ENCODE peak calls at places on chromosomes 6 and 20, in seven cellular contexts. One of them, this sample, is unnamed.
A peak's percentile ranks its signal among the peaks of the same experiment; 100 is the strongest.

GRCh38 chr6:29602564-29603361 is 17.8 kb downstream of the OR2H2 start:
- DNase-seq in breast epithelium: no peak
- DNase-seq in esophagus muscularis mucosa: no peak
- DNase-seq in H1: no peak
- DNase-seq in transverse colon: no peak
- DNase-seq in stomach: no peak
- DNase-seq in sigmoid colon: no peak
- DNase-seq in this sample: no peak

GRCh38 chr6:16721977-16722376 is 39.3 kb downstream of the ATXN1 start:
- DNase-seq in sigmoid colon: no peak
- DNase-seq in transverse colon: no peak
- DNase-seq in breast epithelium: no peak
- DNase-seq in esophagus muscularis mucosa: no peak
- DNase-seq in H1: no peak
- DNase-seq in stomach: no peak
- DNase-seq in this sample: no peak

GRCh38 chr6:119844385-119844784 is 494.8 kb upstream of the MAN1A1 start:
- DNase-seq in stomach: no peak
- DNase-seq in esophagus muscularis mucosa: no peak
- DNase-seq in breast epithelium: no peak
- DNase-seq in sigmoid colon: no peak
- DNase-seq in transverse colon: no peak
- DNase-seq in H1: no peak
- DNase-seq in this sample: no peak

GRCh38 chr6:22888147-22888831 is 318.9 kb downstream of the HDGFL1 start:
- DNase-seq in transverse colon: no peak
- DNase-seq in breast epithelium: no peak
- DNase-seq in stomach: no peak
- DNase-seq in esophagus muscularis mucosa: no peak
- DNase-seq in H1: no peak
- DNase-seq in sigmoid colon: no peak
- DNase-seq in this sample: no peak

GRCh38 chr6:140663094-140663493 is 1288.6 kb upstream of the CITED2 start:
- DNase-seq in breast epithelium: no peak
- DNase-seq in stomach: no peak
- DNase-seq in H1: no peak
- DNase-seq in esophagus muscularis mucosa: no peak
- DNase-seq in transverse colon: no peak
- DNase-seq in sigmoid colon: no peak
- DNase-seq in this sample: no peak

GRCh38 chr6:28597217-28597835 is 71.6 kb downstream of the GPX5 start:
- DNase-seq in sigmoid colon: no peak
- DNase-seq in H1: no peak
- DNase-seq in breast epithelium: no peak
- DNase-seq in esophagus muscularis mucosa: no peak
- DNase-seq in stomach: no peak
- DNase-seq in transverse colon: no peak
- DNase-seq in this sample: no peak

GRCh38 chr20:32592022-32592421 is 6.9 kb upstream of the NOL4L start:
- DNase-seq in transverse colon: no peak
- DNase-seq in esophagus muscularis mucosa: no peak
- DNase-seq in breast epithelium: no peak
- DNase-seq in H1: no peak
- DNase-seq in sigmoid colon: no peak
- DNase-seq in stomach: no peak
- DNase-seq in this sample: no peak

GRCh38 chr6:165574770-165575549 is 88.1 kb downstream of the PDE10A start:
- DNase-seq in sigmoid colon: no peak
- DNase-seq in transverse colon: no peak
- DNase-seq in esophagus muscularis mucosa: no peak
- DNase-seq in H1: no peak
- DNase-seq in stomach: no peak
- DNase-seq in breast epithelium: no peak
- DNase-seq in this sample: no peak

GRCh38 chr20:33054381-33054780 is 678 bp downstream of the BPIFB3 start:
- DNase-seq in sigmoid colon: no peak
- DNase-seq in stomach: no peak
- DNase-seq in esophagus muscularis mucosa: no peak
- DNase-seq in breast epithelium: no peak
- DNase-seq in H1: no peak
- DNase-seq in transverse colon: no peak
- DNase-seq in this sample: no peak

GRCh38 chr6:10891960-10892359 is 5.1 kb downstream of the SYCP2L start:
- DNase-seq in H1: no peak
- DNase-seq in stomach: no peak
- DNase-seq in esophagus muscularis mucosa: peak; percentile 39
- DNase-seq in transverse colon: no peak
- DNase-seq in breast epithelium: no peak
- DNase-seq in sigmoid colon: no peak
- DNase-seq in this sample: no peak

GRCh38 chr20:5002077-5002413 is 735 bp upstream of the SLC23A2 start:
- DNase-seq in stomach: no peak
- DNase-seq in esophagus muscularis mucosa: no peak
- DNase-seq in sigmoid colon: no peak
- DNase-seq in H1: no peak
- DNase-seq in transverse colon: no peak
- DNase-seq in breast epithelium: no peak
- DNase-seq in this sample: no peak

GRCh38 chr20:10924628-10925266 is 250.9 kb upstream of the JAG1 start:
- DNase-seq in esophagus muscularis mucosa: no peak
- DNase-seq in breast epithelium: no peak
- DNase-seq in sigmoid colon: no peak
- DNase-seq in transverse colon: no peak
- DNase-seq in H1: no peak
- DNase-seq in stomach: no peak
- DNase-seq in this sample: no peak

GRCh38 chr20:47280668-47281067 is 75.8 kb downstream of the ZMYND8 start:
- DNase-seq in H1: no peak
- DNase-seq in sigmoid colon: peak; percentile 34
- DNase-seq in stomach: no peak
- DNase-seq in breast epithelium: no peak
- DNase-seq in transverse colon: no peak
- DNase-seq in esophagus muscularis mucosa: no peak
- DNase-seq in this sample: no peak

GRCh38 chr6:56949925-56950495 is 4.9 kb upstream of the BEND6 start:
- DNase-seq in breast epithelium: no peak
- DNase-seq in stomach: no peak
- DNase-seq in sigmoid colon: no peak
- DNase-seq in esophagus muscularis mucosa: no peak
- DNase-seq in transverse colon: no peak
- DNase-seq in H1: no peak
- DNase-seq in this sample: no peak

GRCh38 chr6:92559002-92559401 is 860.4 kb downstream of the EPHA7 start:
- DNase-seq in transverse colon: no peak
- DNase-seq in esophagus muscularis mucosa: no peak
- DNase-seq in stomach: no peak
- DNase-seq in H1: no peak
- DNase-seq in breast epithelium: no peak
- DNase-seq in sigmoid colon: no peak
- DNase-seq in this sample: no peak

GRCh38 chr6:13859871-13860555 is 45.7 kb upstream of the MCUR1 start:
- DNase-seq in sigmoid colon: no peak
- DNase-seq in breast epithelium: no peak
- DNase-seq in esophagus muscularis mucosa: no peak
- DNase-seq in stomach: no peak
- DNase-seq in H1: no peak
- DNase-seq in transverse colon: no peak
- DNase-seq in this sample: no peak

GRCh38 chr6:86856937-86857563 is 80.3 kb upstream of the HTR1E start:
- DNase-seq in sigmoid colon: no peak
- DNase-seq in transverse colon: peak; percentile 11
- DNase-seq in H1: peak; percentile 3
- DNase-seq in esophagus muscularis mucosa: no peak
- DNase-seq in breast epithelium: no peak
- DNase-seq in stomach: peak; percentile 44
- DNase-seq in this sample: no peak

GRCh38 chr20:63829598-63829942 is 1.5 kb downstream of the ZBTB46 start:
- DNase-seq in transverse colon: no peak
- DNase-seq in stomach: no peak
- DNase-seq in esophagus muscularis mucosa: no peak
- DNase-seq in breast epithelium: no peak
- DNase-seq in H1: no peak
- DNase-seq in sigmoid colon: no peak
- DNase-seq in this sample: no peak

GRCh38 chr6:16766043-16766521 is 4.8 kb upstream of the ATXN1 start:
- DNase-seq in transverse colon: no peak
- DNase-seq in sigmoid colon: no peak
- DNase-seq in breast epithelium: no peak
- DNase-seq in H1: no peak
- DNase-seq in stomach: no peak
- DNase-seq in esophagus muscularis mucosa: no peak
- DNase-seq in this sample: no peak

GRCh38 chr20:10863337-10864060 is 189.7 kb upstream of the JAG1 start:
- DNase-seq in transverse colon: no peak
- DNase-seq in H1: no peak
- DNase-seq in esophagus muscularis mucosa: no peak
- DNase-seq in breast epithelium: no peak
- DNase-seq in stomach: no peak
- DNase-seq in sigmoid colon: no peak
- DNase-seq in this sample: no peak

GRCh38 chr6:73823832-73824231 is 127.8 kb downstream of the CD109 start:
- DNase-seq in sigmoid colon: no peak
- DNase-seq in esophagus muscularis mucosa: no peak
- DNase-seq in transverse colon: no peak
- DNase-seq in H1: no peak
- DNase-seq in stomach: no peak
- DNase-seq in breast epithelium: no peak
- DNase-seq in this sample: no peak

GRCh38 chr6:56349196-56349595 is 101.8 kb upstream of the COL21A1 start:
- DNase-seq in transverse colon: no peak
- DNase-seq in stomach: no peak
- DNase-seq in breast epithelium: no peak
- DNase-seq in esophagus muscularis mucosa: no peak
- DNase-seq in H1: no peak
- DNase-seq in sigmoid colon: no peak
- DNase-seq in this sample: no peak

GRCh38 chr6:117483645-117484016 is 1.2 kb downstream of the DCBLD1 start:
- DNase-seq in H1: no peak
- DNase-seq in esophagus muscularis mucosa: no peak
- DNase-seq in stomach: no peak
- DNase-seq in sigmoid colon: no peak
- DNase-seq in breast epithelium: no peak
- DNase-seq in transverse colon: peak; percentile 12
- DNase-seq in this sample: no peak

GRCh38 chr20:36147707-36148106 is 6.8 kb upstream of the EPB41L1 start:
- DNase-seq in sigmoid colon: peak; percentile 72
- DNase-seq in transverse colon: no peak
- DNase-seq in esophagus muscularis mucosa: no peak
- DNase-seq in H1: no peak
- DNase-seq in stomach: no peak
- DNase-seq in breast epithelium: no peak
- DNase-seq in this sample: no peak

DNA sequence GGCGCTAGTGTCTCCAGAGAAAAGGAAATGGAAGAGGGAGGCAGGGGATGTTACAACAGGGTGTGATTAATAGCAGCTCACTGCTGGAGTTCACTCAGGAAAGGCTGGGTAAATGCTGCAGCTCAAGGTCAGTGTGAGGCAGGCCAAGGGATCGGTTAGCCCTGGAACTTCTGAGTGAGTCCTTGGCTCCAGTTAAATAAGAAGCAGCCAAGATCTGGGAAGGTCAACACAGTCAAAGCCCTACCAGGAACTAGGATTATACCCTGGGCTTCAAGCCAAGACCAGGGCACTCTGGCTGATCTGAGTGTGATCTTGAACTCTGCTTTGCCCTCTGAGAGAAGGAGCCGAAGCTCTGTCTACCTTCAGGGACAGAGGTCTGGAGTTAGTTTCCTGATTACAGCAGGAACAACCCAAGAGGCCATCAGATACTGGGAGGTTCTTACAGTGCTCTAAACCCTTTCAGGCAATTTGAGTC is 44.3 kb downstream of the TPD52L1 start:
- DNase-seq in H1: no peak
- DNase-seq in breast epithelium: peak; percentile 64
- DNase-seq in sigmoid colon: peak; percentile 76
- DNase-seq in stomach: peak; percentile 87
- DNase-seq in transverse colon: peak; percentile 78
- DNase-seq in esophagus muscularis mucosa: no peak
- DNase-seq in this sample: no peak
- TF ChIP-seq POLR2AphosphoS5 in H1: no peak
- TF ChIP-seq POLR2AphosphoS5 in breast epithelium: peak; percentile 62
- TF ChIP-seq POLR2AphosphoS5 in sigmoid colon: peak; percentile 56
- TF ChIP-seq POLR2AphosphoS5 in stomach: peak; percentile 24
- TF ChIP-seq POLR2AphosphoS5 in transverse colon: peak; percentile 52
- TF ChIP-seq POLR2AphosphoS5 in esophagus muscularis mucosa: peak; percentile 48
- TF ChIP-seq POLR2AphosphoS5 in this sample: peak; percentile 54

GRCh38 chr20:2524435-2525272 is 11.7 kb upstream of the TMC2 start:
- DNase-seq in esophagus muscularis mucosa: peak; percentile 96
- DNase-seq in stomach: peak; percentile 89
- DNase-seq in breast epithelium: peak; percentile 93
- DNase-seq in sigmoid colon: peak; percentile 92
- DNase-seq in transverse colon: peak; percentile 91
- DNase-seq in H1: peak; percentile 49
- DNase-seq in this sample: peak; percentile 92
- TF ChIP-seq POLR2A in esophagus muscularis mucosa: peak; percentile 31
- TF ChIP-seq POLR2A in stomach: no peak
- TF ChIP-seq POLR2A in breast epithelium: peak; percentile 49
- TF ChIP-seq POLR2A in sigmoid colon: peak; percentile 39
- TF ChIP-seq POLR2A in transverse colon: peak; percentile 57
- TF ChIP-seq POLR2A in H1: no peak
- TF ChIP-seq POLR2A in this sample: peak; percentile 45

DNA sequence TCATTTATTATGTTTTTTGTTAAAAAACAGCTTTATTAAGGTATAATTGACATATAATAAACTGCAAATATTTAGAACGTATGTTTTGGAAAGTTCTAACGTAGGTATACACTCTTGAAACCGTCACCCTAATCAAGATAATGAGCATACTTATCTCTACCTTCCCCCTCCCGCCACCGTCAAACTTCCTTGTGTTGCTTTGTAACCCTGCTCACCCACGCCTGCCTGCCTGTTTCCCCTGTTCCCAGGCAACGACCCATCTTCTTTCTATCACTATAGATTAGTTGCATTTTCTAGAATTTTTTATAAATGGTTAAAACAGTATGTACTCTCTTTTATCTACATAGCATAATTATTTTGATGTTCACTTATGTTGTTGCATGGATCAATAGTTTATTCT is 33.5 kb upstream of the GCLC start:
- DNase-seq in sigmoid colon: no peak
- DNase-seq in breast epithelium: no peak
- DNase-seq in esophagus muscularis mucosa: no peak
- DNase-seq in transverse colon: no peak
- DNase-seq in H1: no peak
- DNase-seq in stomach: no peak
- DNase-seq in this sample: no peak
- H3K27ac ChIP-seq in sigmoid colon: no peak overlapping the region
- H3K27ac ChIP-seq in breast epithelium: no peak overlapping the region
- H3K27ac ChIP-seq in esophagus muscularis mucosa: no peak overlapping the region
- H3K27ac ChIP-seq in transverse colon: no peak overlapping the region
- H3K27ac ChIP-seq in H1: no peak overlapping the region
- H3K27ac ChIP-seq in stomach: no peak overlapping the region
- H3K27ac ChIP-seq in this sample: no peak overlapping the region

DNA sequence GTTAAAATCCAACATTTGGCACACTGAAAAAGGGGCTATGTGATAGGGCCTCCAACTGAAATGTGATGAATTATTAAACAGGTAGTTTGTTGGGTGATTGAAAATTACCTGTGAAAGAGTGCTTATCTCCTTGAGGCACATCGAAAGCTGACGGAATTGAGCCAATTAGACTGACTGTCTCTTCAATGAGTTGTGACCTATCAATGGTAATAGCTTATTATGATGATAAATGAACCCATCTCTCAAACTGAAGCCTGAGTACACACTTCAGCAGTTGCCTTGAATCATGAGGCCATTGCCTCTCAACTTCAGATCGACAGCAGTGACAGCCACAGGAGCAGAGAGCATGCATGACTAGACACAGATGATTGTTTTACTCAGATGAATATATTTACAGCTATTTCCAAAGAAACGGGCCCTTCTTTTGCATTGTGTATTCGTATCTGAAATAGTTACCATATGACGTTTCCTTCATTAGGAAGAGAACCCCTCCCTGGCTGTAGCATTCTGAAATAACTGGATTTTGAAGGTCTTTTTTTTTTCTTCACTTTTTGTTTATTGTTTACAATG is 323.9 kb downstream of the LAMA2 start:
- DNase-seq in esophagus muscularis mucosa: no peak
- DNase-seq in stomach: no peak
- DNase-seq in sigmoid colon: no peak
- DNase-seq in breast epithelium: no peak
- DNase-seq in H1: no peak
- DNase-seq in transverse colon: no peak
- DNase-seq in this sample: no peak
- TF ChIP-seq POLR2AphosphoS5 in esophagus muscularis mucosa: no peak
- TF ChIP-seq POLR2AphosphoS5 in stomach: no peak
- TF ChIP-seq POLR2AphosphoS5 in sigmoid colon: no peak
- TF ChIP-seq POLR2AphosphoS5 in breast epithelium: no peak
- TF ChIP-seq POLR2AphosphoS5 in H1: no peak
- TF ChIP-seq POLR2AphosphoS5 in transverse colon: no peak
- TF ChIP-seq POLR2AphosphoS5 in this sample: no peak

This sample was measured in upper lobe of left lung.